ENCODE peak calls at places on chromosome 19, in seven cellular contexts. Z, O, B, Q, E, C and X are unnamed samples. For H3K27me3 and H3K9me3, the result is how much of the 10 kb centered on the place peaks cover.

GRCh38 chr19:39434123-39435076 is 1.3 kb downstream of the RPS16 start:
- DNase-seq in Z (no peak), O (no peak), B (no peak), Q (no peak), E (no peak), C (no peak), X (no peak)

GRCh38 chr19:12578641-12579040 is 27.4 kb upstream of the ZNF564 start:
- DNase-seq in Z (no peak), O (no peak), B (no peak), Q (no peak), E (no peak), C (no peak), X (no peak)

GRCh38 chr19:46451352-46451751 is 20.0 kb downstream of the PNMA8A start:
- DNase-seq in Z (no peak), O (no peak), B (no peak), Q (no peak), E (no peak), C (no peak), X (no peak)

GRCh38 chr19:1585243-1585580 is 7.5 kb downstream of the MBD3 start:
- DNase-seq in Z (no peak), O (no peak), B (no peak), Q (peak), E (no peak), C (no peak), X (no peak)

GRCh38 chr19:46993622-46994021 is 26.0 kb upstream of the NPAS1 start:
- DNase-seq in Z (no peak), O (no peak), B (no peak), Q (no peak), E (no peak), C (no peak), X (no peak)

GRCh38 chr19:17078038-17078919 is 2.7 kb downstream of the MYO9B start:
- DNase-seq in Z (no peak), O (no peak), B (no peak), Q (no peak), E (no peak), C (no peak), X (no peak)

GRCh38 chr19:3538258-3538929 is 580 bp upstream of the TEKTIP1 start:
- DNase-seq in Z (no peak), O (peak), B (no peak), Q (no peak), E (no peak), C (no peak), X (no peak)

GRCh38 chr19:37998801-37999308 is 91.8 kb downstream of the SIPA1L3 start:
- DNase-seq in Z (no peak), O (no peak), B (no peak), Q (no peak), E (no peak), C (no peak), X (no peak)

GRCh38 chr19:17747205-17748098 is 3.8 kb upstream of the FCHO1 start:
- DNase-seq in Z (peak), O (peak), B (peak), Q (peak), E (peak), C (peak), X (peak)

GRCh38 chr19:33778089-33778791 is 18.4 kb upstream of the KCTD15 start:
- DNase-seq in Z (peak), O (peak), B (peak), Q (peak), E (peak), C (peak), X (peak)

GRCh38 chr19:12872941-12873890 is 8.0 kb downstream of the DNASE2 start:
- DNase-seq in Z (no peak), O (peak), B (peak), Q (peak), E (peak), C (peak), X (no peak)

GRCh38 chr19:28482221-28482620 is 730.7 kb downstream of the UQCRFS1 start:
- DNase-seq in Z (no peak), O (no peak), B (no peak), Q (no peak), E (no peak), C (no peak), X (no peak)

GRCh38 chr19:41478171-41478570 is 35.2 kb downstream of the ERICH4 start:
- DNase-seq in Z (no peak), O (no peak), B (no peak), Q (no peak), E (no peak), C (no peak), X (no peak)

GRCh38 chr19:1067341-1068103 is 555 bp downstream of the ARHGAP45 start:
- DNase-seq in Z (no peak), O (no peak), B (no peak), Q (no peak), E (no peak), C (peak), X (no peak)

GRCh38 chr19:30088567-30088966 is 146.5 kb downstream of the URI1 start:
- DNase-seq in Z (no peak), O (no peak), B (no peak), Q (no peak), E (no peak), C (no peak), X (no peak)

GRCh38 chr19:5292453-5292842 is 48.2 kb downstream of the PTPRS start:
- DNase-seq in Z (no peak), O (peak), B (no peak), Q (peak), E (peak), C (no peak), X (no peak)

GRCh38 chr19:38417146-38417543 is 8.9 kb downstream of the RASGRP4 start:
- DNase-seq in Z (no peak), O (no peak), B (no peak), Q (no peak), E (no peak), C (no peak), X (no peak)

GRCh38 chr19:6383188-6383587 is 7.5 kb upstream of the PSPN start:
- DNase-seq in Z (no peak), O (no peak), B (no peak), Q (no peak), E (no peak), C (no peak), X (no peak)

GRCh38 chr19:6379744-6380143 is 4.0 kb upstream of the PSPN start:
- DNase-seq in Z (no peak), O (no peak), B (no peak), Q (no peak), E (no peak), C (no peak), X (no peak)

GRCh38 chr19:6378498-6378897 is 2.8 kb upstream of the PSPN start:
- DNase-seq in Z (no peak), O (no peak), B (no peak), Q (no peak), E (no peak), C (no peak), X (no peak)

GRCh38 chr19:6378036-6378435 is 2.3 kb upstream of the PSPN start:
- DNase-seq in Z (no peak), O (no peak), B (no peak), Q (no peak), E (peak), C (no peak), X (no peak)

GRCh38 chr19:6381030-6381750 is 5.5 kb upstream of the PSPN start:
- DNase-seq in Z (no peak), O (no peak), B (no peak), Q (no peak), E (no peak), C (no peak), X (no peak)
- H3K27me3 ChIP-seq in Z (under half), O (under half), B (under half), Q (under half), E (under half), C (under half), X (under half)

DNA sequence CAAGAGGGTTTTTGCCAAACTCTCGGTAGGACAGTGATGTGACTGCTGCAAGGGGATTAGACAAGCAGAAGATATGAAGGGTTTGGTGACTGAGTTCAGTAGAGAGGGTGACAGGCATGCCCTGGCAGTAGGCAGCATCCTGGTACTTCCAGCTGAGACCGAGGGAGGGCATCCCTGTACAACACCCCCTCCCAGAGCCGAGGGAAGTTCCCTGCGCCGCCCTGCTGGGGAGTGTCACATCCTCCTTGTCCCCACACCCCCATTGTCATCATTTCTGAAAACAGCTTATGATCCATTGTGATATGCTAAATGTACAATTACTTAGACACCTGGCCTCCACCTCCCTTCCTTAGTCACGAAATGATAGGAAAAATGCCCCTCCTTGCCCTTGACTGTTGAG is 14.6 kb downstream of the ZNF544 start:
- DNase-seq in Z (no peak), O (no peak), B (no peak), Q (no peak), E (no peak), C (no peak), X (no peak)
- H3K9me3 ChIP-seq in Z (half or more), O (under half), B (half or more), Q (under half), E (half or more), C (half or more), X (under half)

DNA sequence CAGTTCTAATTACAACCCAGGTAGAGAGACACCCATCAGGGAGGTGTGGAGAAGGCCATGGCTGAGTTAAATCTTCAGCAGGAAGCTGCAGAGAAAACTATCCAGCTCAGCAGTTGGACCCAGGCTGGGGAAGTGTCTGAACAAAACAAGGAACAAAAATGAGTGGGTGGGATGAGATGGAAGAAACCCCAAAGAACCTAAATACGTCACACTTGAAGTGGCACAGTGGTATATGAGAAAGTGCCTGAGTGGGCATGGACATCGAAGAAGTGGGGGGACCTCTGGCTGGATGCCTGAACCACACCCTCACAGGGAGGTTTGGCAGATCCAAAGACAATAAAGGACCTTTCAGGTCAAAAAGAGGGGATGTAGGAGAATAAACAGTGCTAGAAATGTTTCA is 3.5 kb upstream of the EPHX3 start:
- DNase-seq in Z (no peak), O (no peak), B (no peak), Q (no peak), E (no peak), C (no peak), X (no peak)
- TF ChIP-seq POLR2A in Z (no peak), O (no peak), B (no peak), Q (no peak), E (no peak), C (no peak), X (no peak)

GRCh38 chr19:35417713-35418534 is 30.1 kb upstream of the FFAR2 start:
- DNase-seq in Z (no peak), O (no peak), B (no peak), Q (no peak), E (no peak), C (no peak), X (no peak)
- H3K27me3 ChIP-seq in Z (under half), O (half or more), B (under half), Q (under half), E (under half), C (under half), X (under half)

GRCh38 chr19:19214892-19215291 is 3.1 kb downstream of the NCAN start:
- DNase-seq in Z (no peak), O (peak), B (no peak), Q (peak), E (peak), C (no peak), X (no peak)
- H3K9me3 ChIP-seq in Z (under half), O (under half), B (under half), Q (under half), E (under half), C (under half), X (under half)

DNA sequence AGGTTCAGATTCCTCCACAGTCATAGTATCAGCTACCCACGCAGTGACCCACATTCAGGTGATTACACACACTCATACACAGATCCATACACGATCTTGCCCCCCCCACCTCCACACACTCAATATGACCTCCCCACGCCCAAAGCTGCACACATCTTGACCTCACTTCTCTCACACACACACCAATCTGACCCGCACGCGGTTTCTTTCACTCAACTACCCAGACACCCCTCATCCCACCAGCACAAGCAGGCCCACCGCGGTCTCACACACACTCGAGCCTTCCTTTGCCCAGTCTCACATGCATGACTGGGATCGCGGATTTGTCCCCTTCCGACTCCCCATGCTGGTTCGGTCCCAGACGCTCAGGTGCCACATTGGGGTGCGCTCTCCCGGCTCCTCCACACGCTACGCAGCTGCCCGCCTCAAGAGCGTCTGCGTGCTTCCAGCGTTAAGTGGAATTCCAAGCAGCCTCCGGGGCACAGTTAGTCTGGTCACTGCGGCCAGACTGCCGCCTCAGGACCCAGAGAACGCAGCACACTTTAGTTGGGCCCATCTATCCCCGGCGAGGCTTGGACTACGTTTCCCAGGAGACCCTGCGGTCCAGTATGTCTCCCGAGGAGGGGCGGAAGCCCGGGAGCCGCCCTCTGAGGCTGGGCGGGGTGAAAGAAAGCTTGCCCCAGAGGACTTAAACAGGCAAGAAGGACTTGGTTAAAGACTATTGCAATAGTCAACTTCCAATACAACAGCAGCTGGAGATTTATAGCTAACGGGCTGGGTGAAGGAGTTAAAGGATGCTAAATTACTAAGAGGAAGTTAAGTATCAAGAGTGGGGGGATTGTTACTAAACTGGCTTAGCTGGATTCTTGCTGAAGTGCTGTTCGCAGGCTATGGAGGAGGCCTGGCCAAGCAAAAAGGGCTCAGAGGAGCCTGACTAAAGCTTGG is 703 bp upstream of the ZNF345 start:
- DNase-seq in Z (peak), O (peak), B (peak), Q (peak), E (peak), C (peak), X (peak)
- TF ChIP-seq POLR2A in Z (no peak), O (no peak), B (peak), Q (peak), E (no peak), C (no peak), X (no peak)